ENCODE peak calls at places on chromosomes 1 and 21, in six cellular contexts. Z is GM12891; S is left ventricle myocardium inferior; F is CD8-positive, alpha-beta memory T cell; Q is T-cell; G is GM03348. E is an unnamed sample.

GRCh38 chr1:54371038-54371935 is 34.9 kb downstream of the SSBP3 start:
- DNase-seq in Z (no peak), S (no peak), F (no peak), Q (no peak), G (no peak), E (no peak)

GRCh38 chr1:159175571-159175970 is 4.2 kb downstream of the CADM3 start:
- DNase-seq in Z (no peak), S (no peak), F (no peak), Q (no peak), G (no peak), E (no peak)

GRCh38 chr21:14989359-14989758 is 75.4 kb downstream of the NRIP1 start:
- DNase-seq in Z (no peak), S (peak), F (no peak), Q (no peak), G (peak), E (no peak)

GRCh38 chr1:156933136-156933535 is 12.7 kb downstream of the LRRC71 start:
- DNase-seq in Z (no peak), S (no peak), F (no peak), Q (no peak), G (no peak), E (no peak)

GRCh38 chr1:37308571-37308960 is 165.8 kb upstream of the ZC3H12A start:
- DNase-seq in Z (no peak), S (no peak), F (no peak), Q (no peak), G (no peak), E (no peak)

GRCh38 chr1:202625416-202626360 is 84.6 kb downstream of the SYT2 start:
- DNase-seq in Z (peak), S (peak), F (peak), Q (peak), G (peak), E (peak)

GRCh38 chr1:232868793-232869491 is 63.7 kb downstream of the MAP10 start:
- DNase-seq in Z (no peak), S (no peak), F (no peak), Q (no peak), G (peak), E (no peak)

GRCh38 chr1:225156254-225156653 is 226.8 kb downstream of the DNAH14 start:
- DNase-seq in Z (no peak), S (no peak), F (no peak), Q (no peak), G (no peak), E (no peak)

GRCh38 chr1:12477936-12478611 is 139.9 kb downstream of the DHRS3 start:
- DNase-seq in Z (no peak), S (peak), F (no peak), Q (no peak), G (peak), E (no peak)

GRCh38 chr1:202127061-202127460 is 4.3 kb downstream of the GPR37L1 start:
- DNase-seq in Z (no peak), S (no peak), F (no peak), Q (no peak), G (no peak), E (no peak)

GRCh38 chr1:30257742-30258380 is 465.5 kb downstream of the MATN1 start:
- DNase-seq in Z (no peak), S (no peak), F (no peak), Q (no peak), G (no peak), E (no peak)

GRCh38 chr1:7667625-7668218 is 103.4 kb upstream of the VAMP3 start:
- DNase-seq in Z (peak), S (peak), F (peak), Q (peak), G (peak), E (peak)

GRCh38 chr1:98327151-98327918 is 334.2 kb upstream of the SNX7 start:
- DNase-seq in Z (no peak), S (no peak), F (no peak), Q (no peak), G (peak), E (no peak)

GRCh38 chr1:236209185-236209584 is 66.8 kb downstream of the GPR137B start:
- DNase-seq in Z (no peak), S (no peak), F (no peak), Q (no peak), G (no peak), E (no peak)

GRCh38 chr1:93437976-93438605 is 9.8 kb upstream of the FNBP1L start:
- DNase-seq in Z (no peak), S (no peak), F (no peak), Q (no peak), G (peak), E (peak)

GRCh38 chr1:188027613-188028012 is 1198.9 kb downstream of the PLA2G4A start:
- DNase-seq in Z (no peak), S (no peak), F (no peak), Q (no peak), G (no peak), E (no peak)

GRCh38 chr21:14900058-14900457 is 164.7 kb downstream of the NRIP1 start:
- DNase-seq in Z (no peak), S (no peak), F (no peak), Q (no peak), G (peak), E (no peak)

GRCh38 chr1:235079443-235079967 is 49.1 kb downstream of the TOMM20 start:
- DNase-seq in Z (no peak), S (no peak), F (no peak), Q (no peak), G (no peak), E (no peak)

GRCh38 chr1:197017558-197018146 is 40.3 kb downstream of the CFHR5 start:
- DNase-seq in Z (no peak), S (no peak), F (no peak), Q (no peak), G (no peak), E (no peak)